ENCODE peak calls at places on chromosome 4, in four cellular contexts. P is tibial nerve, H is tibial artery, U is lung. A is an unnamed sample.

GRCh38 chr4:184443318-184443717 is 31.0 kb downstream of the IRF2 start:
- DNase-seq in P (no peak), H (no peak), U (no peak), A (no peak)

GRCh38 chr4:41994461-41994860 is 4.1 kb downstream of the SLC30A9 start:
- DNase-seq in H (no peak), P (no peak), U (no peak), A (no peak)

GRCh38 chr4:134934036-134934806 is 732.6 kb upstream of the PABPC4L start:
- DNase-seq in H (no peak), P (no peak), U (no peak), A (no peak)

GRCh38 chr4:82043081-82043808 is 330.5 kb downstream of the HNRNPD start:
- DNase-seq in H (no peak), P (no peak), U (peak; percentile 30), A (peak; percentile 32)

GRCh38 chr4:76197971-76198410 is 15.6 kb downstream of the SCARB2 start:
- DNase-seq in H (no peak), P (no peak), U (no peak), A (no peak)

GRCh38 chr4:105060628-105061027 is 86.0 kb upstream of the TET2 start:
- DNase-seq in U (no peak), P (no peak), H (no peak), A (no peak)

GRCh38 chr4:81173213-81173612 is 41.8 kb downstream of the PRKG2 start:
- DNase-seq in U (no peak), H (no peak), P (no peak), A (no peak)

GRCh38 chr4:111127842-111128241 is 505.0 kb upstream of the PITX2 start:
- DNase-seq in P (no peak), U (no peak), H (no peak), A (no peak)

GRCh38 chr4:147388016-147388415 is 92.9 kb upstream of the EDNRA start:
- DNase-seq in H (no peak), P (no peak), U (no peak), A (no peak)

GRCh38 chr4:37892641-37893040 is 1.8 kb downstream of the TBC1D1 start:
- DNase-seq in U (no peak), P (no peak), H (no peak), A (no peak)

GRCh38 chr4:105236202-105236916 is 89.7 kb downstream of the TET2 start:
- DNase-seq in H (no peak), P (no peak), U (no peak), A (no peak)

GRCh38 chr4:71266090-71266794 is 72.6 kb upstream of the SLC4A4 start:
- DNase-seq in P (no peak), U (no peak), H (no peak), A (no peak)

GRCh38 chr4:41678086-41678485 is 70.4 kb downstream of the PHOX2B start:
- DNase-seq in U (no peak), H (no peak), P (no peak), A (no peak)

GRCh38 chr4:77859256-77859655 is 3.4 kb upstream of the MRPL1 start:
- DNase-seq in U (no peak), H (no peak), P (no peak), A (no peak)

GRCh38 chr4:153159728-153160221 is 44.5 kb upstream of the TRIM2 start:
- DNase-seq in P (no peak), U (no peak), H (no peak), A (no peak)

GRCh38 chr4:153159016-153159415 is 45.2 kb upstream of the TRIM2 start:
- DNase-seq in H (no peak), U (no peak), P (no peak), A (no peak)

GRCh38 chr4:153153339-153153851 is 50.8 kb upstream of the TRIM2 start:
- DNase-seq in U (peak; percentile 42), P (no peak), H (no peak), A (peak; percentile 74)

GRCh38 chr4:153154010-153154975 is 50.0 kb upstream of the TRIM2 start:
- DNase-seq in H (no peak), U (peak; percentile 67), P (no peak), A (peak; percentile 80)

DNA sequence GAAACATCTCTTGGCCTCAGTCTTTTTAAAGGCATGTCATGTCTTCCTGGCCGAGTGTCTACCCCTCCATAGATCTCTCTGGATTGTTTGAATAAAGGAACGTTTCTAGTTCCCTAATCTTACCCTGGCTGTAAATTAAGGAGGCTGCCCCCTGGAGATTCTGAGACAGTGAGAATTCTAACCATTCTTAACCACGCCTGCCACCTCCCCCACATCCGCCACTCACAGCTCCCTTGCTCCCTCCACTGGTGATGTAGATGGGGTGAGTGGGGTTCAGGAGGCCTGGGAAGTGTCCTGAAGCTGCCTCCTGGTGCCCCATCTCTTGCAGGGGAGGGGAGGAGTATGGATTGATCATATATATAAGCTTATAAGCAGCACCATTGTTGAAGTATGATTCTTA is 48.0 kb upstream of the TRIM2 start:
- DNase-seq in P (no peak), U (no peak), H (no peak), A (no peak)
- H3K4me3 ChIP-seq in P (no peak overlapping the region), U (no peak overlapping the region), H (no peak overlapping the region), A (no peak overlapping the region)

GRCh38 chr4:109816082-109816442 is 500 bp downstream of the GAR1 start:
- DNase-seq in P (no peak), H (no peak), U (no peak), A (peak; percentile 29)
- H3K27ac ChIP-seq in P (peak overlapping the region; percentile 76), H (peak overlapping the region; percentile 82), U (no peak overlapping the region), A (peak overlapping the region; percentile 78)

GRCh38 chr4:2288051-2288541 is 26.2 kb upstream of the MXD4 start:
- DNase-seq in H (no peak), U (no peak), P (no peak), A (no peak)

GRCh38 chr4:2284934-2285664 is 23.2 kb upstream of the MXD4 start:
- DNase-seq in P (no peak), U (no peak), H (peak; percentile 41), A (no peak)

GRCh38 chr4:2287594-2287915 is 25.6 kb upstream of the MXD4 start:
- DNase-seq in P (no peak), H (peak; percentile 37), U (no peak), A (no peak)

GRCh38 chr4:2285665-2286381 is 23.9 kb upstream of the MXD4 start:
- DNase-seq in P (no peak), H (peak; percentile 46), U (no peak), A (no peak)

DNA sequence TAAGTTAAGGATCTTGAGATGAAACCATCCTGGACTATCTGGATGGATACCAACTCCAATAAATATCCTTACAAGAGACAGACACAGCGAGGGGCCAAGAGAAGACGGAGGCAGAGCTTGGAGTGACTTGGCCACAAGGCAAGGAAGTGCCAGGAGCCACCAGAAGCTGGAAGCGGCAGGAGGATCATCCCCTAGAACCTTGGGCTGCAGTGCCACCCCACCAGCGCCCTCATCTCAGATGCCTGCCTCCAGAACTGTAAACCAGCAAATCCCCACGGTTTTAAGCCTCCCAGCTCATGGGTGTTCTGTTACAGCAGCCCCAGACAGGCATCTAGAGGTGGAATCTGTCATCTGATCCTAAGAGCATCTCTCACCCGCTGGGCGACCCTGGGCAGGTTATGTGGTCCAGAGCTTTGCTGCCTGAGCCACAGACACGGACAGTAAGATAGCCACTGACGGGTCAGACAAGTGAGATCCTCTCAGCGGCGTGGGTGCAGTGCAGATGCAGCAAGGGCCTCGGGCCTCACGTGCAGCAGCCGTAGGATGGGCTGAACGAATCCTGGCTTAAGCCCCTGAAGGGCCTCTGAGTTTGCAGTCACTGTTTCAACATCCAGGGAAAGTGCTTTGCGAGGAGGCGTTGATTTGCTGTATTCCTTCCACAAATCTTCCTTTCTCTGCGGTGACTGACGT is 25.1 kb upstream of the MXD4 start:
- DNase-seq in H (peak; percentile 48), U (no peak), P (peak; percentile 9), A (no peak)
- H3K4me1 ChIP-seq in H (no peaks in the 10 kb centered on the region), U (no peaks in the 10 kb centered on the region), P (peaks cover 10% of the 10 kb centered on the region), A (no peaks in the 10 kb centered on the region)

DNA sequence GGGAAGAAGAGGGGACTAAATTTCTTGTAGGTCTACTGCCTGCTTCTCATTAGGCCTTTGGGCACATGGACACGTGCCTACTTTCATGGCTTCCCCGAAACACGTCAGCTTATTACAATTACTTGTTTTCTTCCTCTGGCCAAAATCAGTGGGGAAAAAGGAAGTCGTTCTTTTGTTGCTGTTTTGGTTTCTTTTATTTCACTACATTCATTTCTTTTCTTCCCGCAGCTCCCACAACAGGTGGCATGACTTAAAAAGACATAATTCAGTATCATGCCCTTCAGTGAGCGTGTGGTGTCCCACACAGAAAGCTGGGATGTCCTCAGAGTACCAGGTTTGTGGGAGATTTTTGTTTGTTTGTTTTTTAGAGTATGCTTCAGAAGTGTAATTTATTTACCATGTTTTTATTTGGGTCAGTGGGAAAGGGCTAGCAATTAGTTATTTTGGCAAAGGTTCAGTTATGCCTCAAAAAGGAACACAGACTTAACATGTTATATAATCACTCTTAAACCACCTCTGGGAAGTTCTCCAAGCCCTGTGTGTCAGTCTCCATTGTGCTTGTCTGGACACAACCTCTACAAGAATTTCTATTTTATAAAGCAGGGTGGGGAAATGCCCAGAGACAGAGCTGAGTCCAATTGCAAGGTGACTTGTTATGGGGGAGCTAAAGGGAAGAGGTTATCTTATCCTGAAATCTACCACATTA is 44.2 kb upstream of the SPRY1 start:
- DNase-seq in H (no peak), U (no peak), P (no peak), A (no peak)
- H3K4me3 ChIP-seq in H (no peak overlapping the region), U (no peak overlapping the region), P (peak overlapping the region; percentile 27), A (no peak overlapping the region)

GRCh38 chr4:22485751-22486150 is 30.1 kb downstream of the ADGRA3 start:
- DNase-seq in U (no peak), P (no peak), H (no peak), A (no peak)
- H3K27ac ChIP-seq in U (no peak overlapping the region), P (no peak overlapping the region), H (no peak overlapping the region), A (no peak overlapping the region)

GRCh38 chr4:139642364-139642763 is 23.3 kb upstream of the MGST2 start:
- DNase-seq in U (no peak), H (no peak), P (no peak), A (no peak)
- H3K4me1 ChIP-seq in U (no peaks in the 10 kb centered on the region), H (no peaks in the 10 kb centered on the region), P (no peaks in the 10 kb centered on the region), A (no peaks in the 10 kb centered on the region)

DNA sequence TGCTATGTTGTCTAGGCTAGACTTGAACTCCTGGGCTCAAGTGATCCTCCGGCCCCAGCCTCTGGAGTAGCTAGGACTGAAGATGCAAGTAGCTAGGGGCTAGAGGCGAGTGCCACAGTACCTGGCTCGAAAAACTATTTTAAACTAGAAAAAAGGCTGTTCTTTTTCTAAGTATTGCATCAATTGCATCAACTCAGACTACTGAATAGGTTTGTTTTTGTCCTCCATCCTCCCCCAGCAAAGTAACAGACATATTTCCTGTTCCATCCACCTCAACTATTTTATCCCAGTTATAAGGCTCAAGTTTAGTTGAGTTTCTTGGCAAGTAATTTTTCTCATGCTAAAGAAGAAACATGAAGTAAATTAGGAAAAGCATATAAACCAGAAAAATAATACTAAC is 4.1 kb downstream of the SH3RF1 start:
- DNase-seq in U (no peak), P (no peak), H (no peak), A (no peak)
- H3K4me3 ChIP-seq in U (no peak overlapping the region), P (no peak overlapping the region), H (no peak overlapping the region), A (no peak overlapping the region)

GRCh38 chr4:55170462-55170861 is 45.1 kb upstream of the KDR start:
- DNase-seq in U (no peak), H (no peak), P (no peak), A (no peak)
- H3K27ac ChIP-seq in U (no peak overlapping the region), H (no peak overlapping the region), P (no peak overlapping the region), A (no peak overlapping the region)

A was measured in colonic mucosa.